ENCODE peak calls at places on chromosomes 2 and 18, in four cellular contexts. One of them, this sample, is unnamed.

GRCh38 chr2:111209045-111209514 is 88.4 kb downstream of the BCL2L11 start:
- DNase-seq in SHP77: no peak
- DNase-seq in Karpas-422: no peak
- DNase-seq in BE2C: no peak
- DNase-seq in this sample: no peak

GRCh38 chr2:127174977-127175376 is 45.1 kb downstream of the CYP27C1 start:
- DNase-seq in Karpas-422: no peak
- DNase-seq in BE2C: peak; percentile 65
- DNase-seq in SHP77: no peak
- DNase-seq in this sample: no peak

GRCh38 chr2:235098736-235099494 is 147.1 kb downstream of the SH3BP4 start:
- DNase-seq in SHP77: no peak
- DNase-seq in Karpas-422: no peak
- DNase-seq in BE2C: no peak
- DNase-seq in this sample: no peak

GRCh38 chr2:71889991-71890684 is 257.5 kb downstream of the CYP26B1 start:
- DNase-seq in SHP77: no peak
- DNase-seq in BE2C: no peak
- DNase-seq in Karpas-422: no peak
- DNase-seq in this sample: no peak

GRCh38 chr2:233663911-233664310 is 7.8 kb upstream of the UGT1A9 start:
- DNase-seq in Karpas-422: no peak
- DNase-seq in SHP77: no peak
- DNase-seq in BE2C: no peak
- DNase-seq in this sample: no peak

GRCh38 chr18:13003466-13003896 is 12.3 kb downstream of the CEP192 start:
- DNase-seq in BE2C: peak; percentile 34
- DNase-seq in Karpas-422: peak; percentile 87
- DNase-seq in SHP77: peak; percentile 11
- DNase-seq in this sample: no peak

GRCh38 chr2:191675807-191676667 is 1.9 kb upstream of the NABP1 start:
- DNase-seq in SHP77: no peak
- DNase-seq in Karpas-422: peak; percentile 89
- DNase-seq in BE2C: no peak
- DNase-seq in this sample: no peak

GRCh38 chr2:233807966-233808892 is 30.1 kb downstream of the MROH2A start:
- DNase-seq in Karpas-422: no peak
- DNase-seq in SHP77: no peak
- DNase-seq in BE2C: no peak
- DNase-seq in this sample: no peak

GRCh38 chr2:219443697-219444023 is 9.0 kb downstream of the SPEG start:
- DNase-seq in Karpas-422: no peak
- DNase-seq in BE2C: no peak
- DNase-seq in SHP77: no peak
- DNase-seq in this sample: no peak

GRCh38 chr2:147345246-147345645 is 499.6 kb upstream of the ACVR2A start:
- DNase-seq in Karpas-422: no peak
- DNase-seq in BE2C: no peak
- DNase-seq in SHP77: no peak
- DNase-seq in this sample: no peak

GRCh38 chr18:58069721-58070292 is 25.8 kb downstream of the NEDD4L start:
- DNase-seq in Karpas-422: no peak
- DNase-seq in BE2C: no peak
- DNase-seq in SHP77: no peak
- DNase-seq in this sample: no peak

GRCh38 chr2:211216221-211216620 is 659.8 kb downstream of the CPS1 start:
- DNase-seq in BE2C: no peak
- DNase-seq in Karpas-422: peak; percentile 53
- DNase-seq in SHP77: no peak
- DNase-seq in this sample: no peak

GRCh38 chr2:137168564-137168963 is 403.2 kb downstream of the THSD7B start:
- DNase-seq in Karpas-422: no peak
- DNase-seq in SHP77: no peak
- DNase-seq in BE2C: no peak
- DNase-seq in this sample: no peak

GRCh38 chr2:71526131-71526530 is 72.8 kb downstream of the DYSF start:
- DNase-seq in SHP77: no peak
- DNase-seq in BE2C: no peak
- DNase-seq in Karpas-422: no peak
- DNase-seq in this sample: no peak

GRCh38 chr18:61335737-61336555 is 2.7 kb downstream of the CDH20 start:
- DNase-seq in SHP77: no peak
- DNase-seq in Karpas-422: no peak
- DNase-seq in BE2C: no peak
- DNase-seq in this sample: no peak